ENCODE peak calls at places on chromosome 1, in six cellular contexts. J is GM12891, M is H1, W is K562, H is GM12878, P is HepG2. V is an unnamed sample.
A peak's percentile ranks its signal among the peaks of the same experiment; 100 is the strongest.

GRCh38 chr1:41327383-41327999 is 33.7 kb upstream of the FOXO6 start:
- DNase-seq in M (no peak), W (no peak), P (no peak), J (no peak), H (no peak), V (no peak)

GRCh38 chr1:18868354-18868753 is 8.9 kb upstream of the TAS1R2 start:
- DNase-seq in H (no peak), M (no peak), W (no peak), J (no peak), P (no peak), V (no peak)

GRCh38 chr1:211013346-211014240 is 120.4 kb downstream of the KCNH1 start:
- DNase-seq in M (no peak), J (no peak), W (no peak), P (no peak), H (no peak), V (no peak)

GRCh38 chr1:23544444-23545389 is 13.7 kb upstream of the E2F2 start:
- DNase-seq in W (peak; percentile 88), M (no peak), H (no peak), J (no peak), P (peak; percentile 84), V (no peak)

GRCh38 chr1:78003070-78003751 is 1.5 kb upstream of the DNAJB4 start:
- DNase-seq in P (no peak), W (peak; percentile 47), H (no peak), J (no peak), M (no peak), V (no peak)

GRCh38 chr1:20160034-20160433 is 20.9 kb downstream of the PLA2G2F start:
- DNase-seq in P (no peak), M (no peak), H (no peak), J (no peak), W (peak; percentile 60), V (no peak)

GRCh38 chr1:45953934-45954333 is 150.5 kb downstream of the MAST2 start:
- DNase-seq in W (no peak), H (no peak), P (no peak), M (no peak), J (no peak), V (no peak)

GRCh38 chr1:101820080-101820479 is 176.6 kb downstream of the OLFM3 start:
- DNase-seq in H (no peak), M (no peak), P (peak; percentile 20), J (no peak), W (no peak), V (no peak)

GRCh38 chr1:94118013-94118412 is 2.9 kb downstream of the ABCA4 start:
- DNase-seq in M (no peak), J (no peak), H (no peak), P (no peak), W (no peak), V (no peak)

DNA sequence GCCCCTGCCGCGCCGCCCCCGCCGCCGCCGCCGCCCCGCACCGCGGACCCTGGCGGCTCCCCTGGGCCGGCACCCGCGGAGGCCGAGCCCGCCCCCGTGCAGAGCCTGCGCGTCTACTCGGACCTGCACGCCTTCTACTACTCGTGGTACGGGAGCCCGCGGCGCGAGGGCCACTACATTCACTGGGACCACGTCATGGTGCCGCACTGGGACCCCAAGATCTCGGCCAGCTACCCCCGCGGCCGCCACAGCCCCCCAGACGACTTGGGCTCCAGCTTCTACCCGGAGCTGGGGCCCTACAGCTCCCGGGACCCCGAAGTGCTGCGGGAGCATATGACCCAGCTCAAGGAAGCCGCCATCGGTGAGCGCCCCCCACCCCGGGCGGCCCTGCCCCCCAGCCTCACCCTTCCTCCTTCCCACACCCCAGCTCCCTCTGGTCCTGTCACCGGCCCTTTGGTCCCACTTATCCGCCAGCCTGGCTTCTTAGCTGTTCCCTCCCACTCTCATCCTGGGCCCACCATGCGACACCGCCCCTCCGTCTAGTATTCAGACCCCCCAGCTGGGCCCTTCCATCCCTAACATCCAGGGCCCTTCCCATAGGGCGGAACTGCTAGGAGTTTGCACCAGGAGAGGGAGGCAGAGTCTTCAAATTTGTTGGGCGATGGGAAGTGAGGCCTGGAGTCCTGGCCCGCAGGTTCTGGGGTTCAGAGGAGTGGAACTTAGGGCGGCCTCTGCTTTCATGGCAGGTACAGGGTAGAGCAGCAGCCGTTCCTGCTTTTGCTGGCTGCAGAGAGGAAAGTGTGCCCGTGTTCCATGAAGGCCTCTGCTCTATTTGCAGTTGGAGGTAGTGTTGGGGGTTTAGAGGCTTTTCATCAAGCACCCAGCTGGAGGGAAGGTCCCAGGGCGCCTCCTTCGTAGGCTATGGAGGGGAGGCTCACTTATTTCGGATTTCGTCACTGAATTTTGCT is 1.0 kb downstream of the MANEAL start:
- DNase-seq in J (no peak), H (no peak), P (no peak), M (no peak), W (no peak), V (no peak)
- TF ChIP-seq TAF1 in J (no peak), H (no peak), P (no peak), M (no peak), W (no peak), V (no peak)

GRCh38 chr1:167247754-167248153 is 27.1 kb downstream of the POU2F1 start:
- DNase-seq in J (no peak), W (no peak), M (no peak), P (no peak), H (no peak), V (no peak)
- TF ChIP-seq POLR2A in J (no peak), W (no peak), M (no peak), P (no peak), H (no peak), V (no peak)

GRCh38 chr1:63593887-63594617 is 841 bp downstream of the PGM1 start:
- DNase-seq in M (peak; percentile 31), W (peak; percentile 16), H (peak; percentile 33), P (peak; percentile 21), J (peak; percentile 42), V (peak; percentile 41)
- TF ChIP-seq POLR2AphosphoS5 in M (no peak), W (no peak), H (no peak), P (no peak), J (no peak), V (no peak)

GRCh38 chr1:197302775-197303174 is 34.7 kb downstream of the CRB1 start:
- DNase-seq in H (no peak), P (no peak), M (no peak), W (no peak), J (no peak), V (no peak)

GRCh38 chr1:197304626-197305200 is 36.7 kb downstream of the CRB1 start:
- DNase-seq in P (no peak), H (no peak), J (no peak), W (no peak), M (no peak), V (no peak)

GRCh38 chr1:197312163-197312562 is 44.1 kb downstream of the CRB1 start:
- DNase-seq in M (no peak), J (no peak), H (no peak), P (no peak), W (no peak), V (no peak)

GRCh38 chr1:197303463-197303862 is 35.4 kb downstream of the CRB1 start:
- DNase-seq in J (no peak), W (no peak), H (no peak), M (no peak), P (no peak), V (no peak)

DNA sequence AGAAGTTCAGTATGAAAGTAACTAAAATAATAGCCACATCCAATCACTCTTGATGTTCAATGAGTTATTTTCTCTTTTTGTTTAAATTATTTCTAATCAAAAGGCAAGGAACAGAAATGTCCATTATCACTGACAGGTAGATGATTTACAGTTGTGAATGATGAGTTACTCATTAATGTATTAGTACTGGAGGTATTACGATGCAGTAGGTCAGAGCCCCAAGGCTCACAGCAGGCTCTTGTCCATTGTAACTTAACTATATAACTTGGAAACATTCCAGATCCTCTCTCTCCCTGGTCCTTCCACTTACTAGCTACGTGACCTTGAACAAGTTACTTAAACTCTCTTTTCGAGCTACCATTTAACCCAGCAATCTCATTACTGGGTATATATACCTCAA is 39.5 kb downstream of the CRB1 start:
- DNase-seq in H (no peak), J (no peak), M (no peak), P (no peak), W (no peak), V (no peak)
- TF ChIP-seq TAF1 in H (no peak), J (no peak), M (no peak), P (no peak), W (no peak), V (no peak)

GRCh38 chr1:164754088-164754600 is 195.2 kb downstream of the PBX1 start:
- DNase-seq in J (no peak), M (no peak), P (no peak), H (no peak), W (no peak), V (no peak)
- TF ChIP-seq POLR2A in J (no peak), M (no peak), P (no peak), H (no peak), W (no peak), V (no peak)

GRCh38 chr1:98426092-98426491 is 235.4 kb upstream of the SNX7 start:
- DNase-seq in W (no peak), M (no peak), H (no peak), J (no peak), P (no peak), V (no peak)
- TF ChIP-seq POLR2AphosphoS5 in W (no peak), M (no peak), H (no peak), J (no peak), P (no peak), V (no peak)

DNA sequence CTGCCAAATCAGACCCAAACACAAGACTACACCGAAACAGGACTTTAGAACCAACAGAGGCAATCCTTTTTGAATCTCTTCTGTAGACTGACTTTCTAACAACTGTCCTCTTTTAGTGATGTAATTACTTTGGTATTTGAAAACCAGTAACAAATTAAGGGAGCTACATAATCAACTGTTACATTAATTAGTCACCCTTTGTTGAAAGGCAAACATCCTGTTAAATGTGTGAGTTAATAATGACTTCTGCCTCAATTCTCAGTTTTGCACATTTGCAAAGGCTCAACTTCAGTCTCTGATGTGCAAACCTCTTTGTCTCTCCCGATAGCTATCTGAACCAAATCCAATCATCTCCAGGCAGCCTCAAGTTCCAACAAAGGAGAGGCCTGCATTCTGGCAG is 135.4 kb upstream of the C8B start:
- DNase-seq in J (no peak), W (no peak), M (no peak), H (no peak), P (no peak), V (no peak)
- TF ChIP-seq TAF1 in J (no peak), W (no peak), M (no peak), H (no peak), P (no peak), V (no peak)

DNA sequence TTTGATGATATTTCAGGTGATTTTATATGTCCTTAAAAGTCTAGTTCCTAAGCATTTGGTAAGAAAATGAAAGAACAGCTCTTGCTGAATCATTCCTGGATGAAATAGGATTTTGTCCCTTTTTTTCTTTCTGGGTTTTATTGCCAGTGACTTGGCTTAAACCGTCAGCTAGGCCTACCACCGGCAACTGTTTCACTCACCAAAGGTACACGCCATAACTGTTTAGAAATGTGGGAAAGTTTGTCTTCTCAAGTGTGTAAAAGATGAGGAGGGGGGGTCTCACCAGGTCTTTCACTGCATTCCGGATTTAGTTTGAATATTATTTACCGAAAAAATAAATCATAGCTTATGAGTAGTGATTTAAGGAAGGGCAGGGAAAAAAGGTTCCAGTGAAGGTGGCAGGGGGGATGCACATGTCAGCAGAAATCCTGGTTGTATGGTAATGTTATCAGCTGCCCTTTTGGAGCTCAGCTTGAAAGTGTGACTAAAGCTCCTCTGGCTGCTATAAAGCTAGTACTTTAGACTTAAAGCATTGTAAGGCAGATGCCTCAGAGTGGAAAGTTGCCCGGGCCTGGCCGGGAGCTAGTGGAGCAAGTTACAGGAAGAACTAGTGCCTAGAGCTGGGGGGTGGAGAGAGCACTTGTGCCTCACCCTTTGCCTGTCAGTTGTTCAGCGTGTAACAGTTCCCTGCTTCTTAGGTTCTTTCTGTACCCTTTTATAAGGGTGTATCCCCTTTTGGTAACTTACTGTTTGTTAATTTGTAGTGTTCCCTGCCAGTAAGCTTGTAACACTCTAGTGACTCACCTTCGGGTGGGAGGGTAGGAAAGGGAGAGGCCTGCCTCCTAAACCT is 3.1 kb downstream of the ATP1A1 start:
- DNase-seq in P (peak; percentile 68), H (no peak), J (no peak), W (peak; percentile 61), M (no peak), V (no peak)
- TF ChIP-seq POLR2A in P (peak; percentile 70), H (peak; percentile 58), J (no peak), W (no peak), M (peak; percentile 38), V (peak; percentile 50)